ENCODE peak calls at places on chromosomes 3 and 15, in five cellular contexts. One of them, this sample, is unnamed.

GRCh38 chr3:120636790-120637401 is 40.8 kb downstream of the NDUFB4 start:
- DNase-seq in ascending aorta: no peak
- DNase-seq in H9: no peak
- DNase-seq in lower lobe of right lung: no peak
- DNase-seq in heart left ventricle: no peak
- DNase-seq in this sample: no peak

GRCh38 chr3:52108302-52109232 is 45.7 kb downstream of the POC1A start:
- DNase-seq in heart left ventricle: peak
- DNase-seq in H9: peak
- DNase-seq in lower lobe of right lung: peak
- DNase-seq in ascending aorta: no peak
- DNase-seq in this sample: no peak

GRCh38 chr3:58657571-58658141 is 8.9 kb downstream of the FAM3D start:
- DNase-seq in lower lobe of right lung: no peak
- DNase-seq in heart left ventricle: no peak
- DNase-seq in H9: no peak
- DNase-seq in ascending aorta: no peak
- DNase-seq in this sample: no peak

GRCh38 chr15:77032052-77032646 is 37.2 kb downstream of the PSTPIP1 start:
- DNase-seq in ascending aorta: no peak
- DNase-seq in lower lobe of right lung: peak
- DNase-seq in heart left ventricle: peak
- DNase-seq in H9: peak
- DNase-seq in this sample: no peak

GRCh38 chr15:69782809-69783208 is 314.9 kb downstream of the TLE3 start:
- DNase-seq in H9: no peak
- DNase-seq in heart left ventricle: no peak
- DNase-seq in lower lobe of right lung: no peak
- DNase-seq in ascending aorta: no peak
- DNase-seq in this sample: no peak

GRCh38 chr3:7658294-7658693 is 797.4 kb downstream of the GRM7 start:
- DNase-seq in ascending aorta: no peak
- DNase-seq in lower lobe of right lung: no peak
- DNase-seq in H9: no peak
- DNase-seq in heart left ventricle: no peak
- DNase-seq in this sample: peak

GRCh38 chr3:15361494-15362214 is 29.3 kb upstream of the SH3BP5 start:
- DNase-seq in heart left ventricle: no peak
- DNase-seq in lower lobe of right lung: no peak
- DNase-seq in H9: peak
- DNase-seq in ascending aorta: no peak
- DNase-seq in this sample: no peak

GRCh38 chr15:38042707-38043445 is 108.4 kb downstream of the TMCO5A start:
- DNase-seq in H9: no peak
- DNase-seq in lower lobe of right lung: no peak
- DNase-seq in heart left ventricle: no peak
- DNase-seq in ascending aorta: no peak
- DNase-seq in this sample: no peak

GRCh38 chr3:191376742-191377141 is 46.4 kb upstream of the UTS2B start:
- DNase-seq in heart left ventricle: no peak
- DNase-seq in ascending aorta: no peak
- DNase-seq in H9: no peak
- DNase-seq in lower lobe of right lung: no peak
- DNase-seq in this sample: no peak

GRCh38 chr15:89230277-89230676 is 8.9 kb upstream of the RLBP1 start:
- DNase-seq in heart left ventricle: no peak
- DNase-seq in lower lobe of right lung: no peak
- DNase-seq in H9: no peak
- DNase-seq in ascending aorta: no peak
- DNase-seq in this sample: no peak

DNA sequence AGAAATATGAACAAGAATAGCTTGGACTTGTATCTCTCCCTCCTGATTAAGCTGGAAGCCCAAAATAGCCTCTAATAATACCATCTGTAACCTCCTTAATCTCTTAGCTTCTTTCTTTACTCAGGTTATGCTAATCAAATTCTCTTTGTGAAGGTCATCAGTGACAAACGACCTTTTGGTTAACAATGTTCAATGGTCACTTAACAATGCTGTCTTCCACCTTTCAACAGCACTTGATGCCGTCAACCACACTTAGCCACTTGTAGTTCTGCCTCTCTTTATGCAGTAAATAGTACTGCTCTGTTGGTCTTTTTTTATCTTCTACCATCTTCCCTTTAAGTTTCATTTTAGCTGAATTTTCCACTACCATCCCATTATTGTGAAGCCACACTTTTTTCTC is 476.6 kb upstream of the TGFBR2 start:
- DNase-seq in lower lobe of right lung: no peak
- DNase-seq in heart left ventricle: no peak
- DNase-seq in ascending aorta: no peak
- DNase-seq in H9: no peak
- DNase-seq in this sample: no peak
- H3K27ac ChIP-seq in lower lobe of right lung: no peak
- H3K27ac ChIP-seq in heart left ventricle: no peak
- H3K27ac ChIP-seq in ascending aorta: no peak
- H3K27ac ChIP-seq in H9: no peak
- H3K27ac ChIP-seq in this sample: no peak

DNA sequence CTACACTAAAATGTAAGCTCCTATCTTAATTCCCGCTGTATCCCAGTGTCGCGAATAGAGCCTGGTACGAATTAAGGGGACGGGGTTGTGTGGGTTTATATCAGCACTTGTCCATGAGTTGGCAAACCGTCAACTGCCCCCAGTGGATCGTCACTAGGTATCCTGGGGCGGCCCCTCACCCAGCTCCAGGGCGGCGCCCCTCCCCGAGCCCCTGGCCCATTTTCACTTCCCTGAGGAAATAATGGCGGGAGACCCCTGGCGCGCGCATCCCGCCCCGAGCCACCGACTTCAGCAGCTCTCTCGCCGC is 428 bp downstream of the RUVBL1 start:
- DNase-seq in H9: no peak
- DNase-seq in ascending aorta: no peak
- DNase-seq in lower lobe of right lung: no peak
- DNase-seq in heart left ventricle: no peak
- DNase-seq in this sample: no peak
- H3K27ac ChIP-seq in H9: peak
- H3K27ac ChIP-seq in ascending aorta: peak
- H3K27ac ChIP-seq in lower lobe of right lung: peak
- H3K27ac ChIP-seq in heart left ventricle: peak
- H3K27ac ChIP-seq in this sample: no peak

GRCh38 chr15:95698971-95699370 is 631.5 kb upstream of the NR2F2 start:
- DNase-seq in heart left ventricle: no peak
- DNase-seq in ascending aorta: no peak
- DNase-seq in lower lobe of right lung: no peak
- DNase-seq in H9: no peak
- DNase-seq in this sample: no peak

GRCh38 chr15:95699578-95699977 is 630.9 kb upstream of the NR2F2 start:
- DNase-seq in H9: no peak
- DNase-seq in heart left ventricle: no peak
- DNase-seq in lower lobe of right lung: no peak
- DNase-seq in ascending aorta: no peak
- DNase-seq in this sample: no peak

GRCh38 chr15:95698230-95698629 is 632.3 kb upstream of the NR2F2 start:
- DNase-seq in heart left ventricle: no peak
- DNase-seq in ascending aorta: no peak
- DNase-seq in lower lobe of right lung: no peak
- DNase-seq in H9: no peak
- DNase-seq in this sample: no peak

GRCh38 chr15:95701410-95701809 is 629.1 kb upstream of the NR2F2 start:
- DNase-seq in ascending aorta: no peak
- DNase-seq in heart left ventricle: no peak
- DNase-seq in lower lobe of right lung: no peak
- DNase-seq in H9: no peak
- DNase-seq in this sample: no peak
- H3K27ac ChIP-seq in ascending aorta: no peak
- H3K27ac ChIP-seq in heart left ventricle: no peak
- H3K27ac ChIP-seq in lower lobe of right lung: no peak
- H3K27ac ChIP-seq in H9: no peak
- H3K27ac ChIP-seq in this sample: no peak

GRCh38 chr3:136141296-136141785 is 54.8 kb downstream of the MSL2 start:
- DNase-seq in heart left ventricle: no peak
- DNase-seq in H9: no peak
- DNase-seq in lower lobe of right lung: no peak
- DNase-seq in ascending aorta: no peak
- DNase-seq in this sample: no peak

GRCh38 chr3:136142592-136142991 is 53.5 kb downstream of the MSL2 start:
- DNase-seq in H9: no peak
- DNase-seq in ascending aorta: no peak
- DNase-seq in heart left ventricle: no peak
- DNase-seq in lower lobe of right lung: no peak
- DNase-seq in this sample: no peak

GRCh38 chr3:136146981-136147729 is 49.0 kb downstream of the MSL2 start:
- DNase-seq in lower lobe of right lung: no peak
- DNase-seq in heart left ventricle: no peak
- DNase-seq in ascending aorta: no peak
- DNase-seq in H9: no peak
- DNase-seq in this sample: no peak

DNA sequence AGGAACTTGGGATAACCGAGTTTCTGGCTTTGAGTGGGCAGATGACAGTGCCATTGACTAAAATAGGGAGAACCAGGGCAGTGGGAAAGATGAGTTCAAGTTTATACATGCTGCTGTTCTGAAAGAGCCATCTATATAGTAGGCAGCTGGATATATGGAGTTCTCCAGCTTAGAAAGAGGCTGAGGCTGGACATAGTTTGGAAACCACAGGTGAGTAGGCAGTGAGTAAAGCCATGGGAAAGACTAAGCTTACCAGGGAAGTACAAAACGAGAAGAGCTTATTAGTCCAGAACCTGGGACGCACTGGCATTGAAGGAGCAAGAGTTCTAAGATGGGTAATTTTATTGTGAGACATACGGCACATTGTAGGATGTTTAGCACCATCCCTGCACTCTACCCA is 54.2 kb downstream of the MSL2 start:
- DNase-seq in H9: no peak
- DNase-seq in ascending aorta: no peak
- DNase-seq in lower lobe of right lung: no peak
- DNase-seq in heart left ventricle: no peak
- DNase-seq in this sample: no peak
- H3K27ac ChIP-seq in H9: no peak
- H3K27ac ChIP-seq in ascending aorta: peak
- H3K27ac ChIP-seq in lower lobe of right lung: peak
- H3K27ac ChIP-seq in heart left ventricle: peak
- H3K27ac ChIP-seq in this sample: no peak

DNA sequence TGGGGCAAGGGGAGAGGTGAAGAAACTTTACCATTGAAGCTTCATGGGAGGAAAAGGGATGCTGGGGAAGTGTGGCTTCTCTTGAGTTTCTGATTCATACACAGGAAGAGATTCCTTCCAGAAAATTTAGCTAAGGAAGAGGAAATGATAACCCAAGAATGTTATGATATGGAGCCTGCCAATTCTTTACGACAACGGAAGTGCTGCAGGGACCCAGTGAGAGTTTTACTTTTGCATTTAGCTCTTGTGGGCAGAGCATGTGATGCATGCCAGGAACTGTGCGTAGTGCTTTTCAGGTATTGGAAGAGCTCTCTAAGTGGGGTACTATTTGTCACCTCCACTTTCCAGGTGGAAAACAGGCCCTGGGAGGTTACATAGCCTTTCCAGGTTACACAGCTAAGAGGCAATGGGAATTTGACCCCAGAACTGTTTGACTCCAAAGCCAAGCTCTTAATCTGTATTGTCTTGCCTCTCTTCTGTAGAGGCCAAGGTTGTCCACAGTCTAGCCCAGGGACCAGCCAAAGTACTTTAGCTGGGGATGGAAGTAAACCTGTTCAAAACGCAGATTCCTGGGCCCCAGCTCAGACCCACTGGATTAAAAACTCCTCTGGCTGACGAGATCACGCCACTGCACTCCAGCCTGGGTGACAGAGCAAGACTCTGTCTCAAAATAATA is 23.0 kb downstream of the CMTM7 start:
- DNase-seq in lower lobe of right lung: no peak
- DNase-seq in H9: no peak
- DNase-seq in heart left ventricle: no peak
- DNase-seq in ascending aorta: no peak
- DNase-seq in this sample: no peak
- H3K27ac ChIP-seq in lower lobe of right lung: peak
- H3K27ac ChIP-seq in H9: no peak
- H3K27ac ChIP-seq in heart left ventricle: peak
- H3K27ac ChIP-seq in ascending aorta: peak
- H3K27ac ChIP-seq in this sample: no peak

GRCh38 chr3:184688251-184688851 is 23.5 kb downstream of the MAGEF1 start:
- DNase-seq in ascending aorta: no peak
- DNase-seq in H9: no peak
- DNase-seq in lower lobe of right lung: no peak
- DNase-seq in heart left ventricle: no peak
- DNase-seq in this sample: no peak

GRCh38 chr3:184691397-184692131 is 20.3 kb downstream of the MAGEF1 start:
- DNase-seq in lower lobe of right lung: no peak
- DNase-seq in heart left ventricle: no peak
- DNase-seq in ascending aorta: no peak
- DNase-seq in H9: no peak
- DNase-seq in this sample: no peak

GRCh38 chr3:184688872-184689271 is 23.0 kb downstream of the MAGEF1 start:
- DNase-seq in heart left ventricle: no peak
- DNase-seq in ascending aorta: no peak
- DNase-seq in lower lobe of right lung: no peak
- DNase-seq in H9: no peak
- DNase-seq in this sample: no peak

GRCh38 chr3:184687363-184688049 is 24.4 kb downstream of the MAGEF1 start:
- DNase-seq in ascending aorta: no peak
- DNase-seq in heart left ventricle: peak
- DNase-seq in H9: no peak
- DNase-seq in lower lobe of right lung: no peak
- DNase-seq in this sample: no peak

GRCh38 chr3:184690236-184690883 is 21.5 kb downstream of the MAGEF1 start:
- DNase-seq in lower lobe of right lung: no peak
- DNase-seq in H9: no peak
- DNase-seq in heart left ventricle: no peak
- DNase-seq in ascending aorta: no peak
- DNase-seq in this sample: no peak
- H3K27ac ChIP-seq in lower lobe of right lung: no peak
- H3K27ac ChIP-seq in H9: no peak
- H3K27ac ChIP-seq in heart left ventricle: no peak
- H3K27ac ChIP-seq in ascending aorta: no peak
- H3K27ac ChIP-seq in this sample: no peak